ENCODE peak calls at places on chromosomes 16 and 17, in seven cellular contexts. B is HCT116, C is HepG2, U is H1, D is K562, Q is GM12878, F is SK-N-SH. A is an unnamed sample.
A peak's percentile ranks its signal among the peaks of the same experiment; 100 is the strongest.

GRCh38 chr16:68296291-68296690 is 14.5 kb downstream of the SLC7A6OS start:
- DNase-seq in D (no peak), B (no peak), U (no peak), F (no peak), Q (no peak), C (no peak), A (no peak)

GRCh38 chr16:28308794-28309535 is 16.6 kb downstream of the SBK1 start:
- DNase-seq in U (no peak), C (no peak), Q (no peak), B (no peak), F (no peak), D (no peak), A (no peak)

GRCh38 chr17:6786618-6787017 is 10.6 kb downstream of the FBXO39 start:
- DNase-seq in C (no peak), U (no peak), D (no peak), Q (no peak), F (no peak), B (no peak), A (no peak)

GRCh38 chr17:80223142-80223815 is 3.1 kb downstream of the SLC26A11 start:
- DNase-seq in D (no peak), Q (no peak), C (no peak), U (no peak), F (no peak), B (no peak), A (no peak)

GRCh38 chr16:67661101-67661661 is 421 bp downstream of the PARD6A start:
- DNase-seq in F (peak; percentile 63), B (no peak), Q (no peak), D (no peak), U (no peak), C (no peak), A (peak; percentile 73)

GRCh38 chr16:11093578-11094074 is 149.3 kb downstream of the CLEC16A start:
- DNase-seq in Q (no peak), U (no peak), C (no peak), B (no peak), F (no peak), D (no peak), A (no peak)

GRCh38 chr16:77191259-77191969 is 424 bp downstream of the MON1B start:
- DNase-seq in U (no peak), D (peak; percentile 65), F (peak; percentile 48), Q (no peak), C (no peak), B (no peak), A (peak; percentile 29)

GRCh38 chr17:59366773-59367656 is 35.6 kb downstream of the YPEL2 start:
- DNase-seq in U (no peak), Q (no peak), C (peak; percentile 98), B (no peak), D (no peak), F (no peak), A (peak; percentile 85)

GRCh38 chr16:67993207-67994036 is 5.9 kb downstream of the DPEP2 start:
- DNase-seq in U (no peak), D (peak; percentile 94), B (peak; percentile 63), Q (no peak), F (peak; percentile 96), C (peak; percentile 69), A (peak; percentile 77)

GRCh38 chr16:89958068-89958467 is 9.5 kb downstream of the DEF8 start:
- DNase-seq in U (no peak), F (peak; percentile 93), B (peak; percentile 40), C (peak; percentile 54), D (peak; percentile 44), Q (no peak), A (peak; percentile 72)

GRCh38 chr17:30530346-30531025 is 53.3 kb downstream of the GOSR1 start:
- DNase-seq in C (no peak), U (no peak), B (no peak), D (no peak), Q (no peak), F (no peak), A (no peak)

GRCh38 chr17:32510466-32510865 is 23.7 kb downstream of the CDK5R1 start:
- DNase-seq in U (no peak), B (no peak), Q (no peak), F (no peak), D (no peak), C (no peak), A (no peak)

GRCh38 chr16:88299751-88300462 is 82.9 kb upstream of the ZNF469 start:
- DNase-seq in C (no peak), D (no peak), Q (no peak), U (no peak), F (no peak), B (no peak), A (no peak)

GRCh38 chr17:54662978-54663876 is 237.4 kb upstream of the TOM1L1 start:
- DNase-seq in Q (no peak), C (no peak), D (no peak), U (no peak), F (no peak), B (no peak), A (no peak)

GRCh38 chr17:32671891-32672290 is 185.1 kb downstream of the CDK5R1 start:
- DNase-seq in D (no peak), C (no peak), Q (no peak), F (no peak), U (no peak), B (no peak), A (no peak)

GRCh38 chr17:7613769-7614421 is 802 bp downstream of the FXR2 start:
- DNase-seq in B (no peak), F (no peak), D (no peak), Q (no peak), U (no peak), C (no peak), A (no peak)

GRCh38 chr17:60592750-60593149 is 7.2 kb upstream of the PPM1D start:
- DNase-seq in D (no peak), F (no peak), U (no peak), B (no peak), C (no peak), Q (no peak), A (no peak)

GRCh38 chr17:18191071-18191667 is 7.5 kb downstream of the ALKBH5 start:
- DNase-seq in F (no peak), C (peak; percentile 74), B (no peak), U (no peak), Q (no peak), D (no peak), A (peak; percentile 55)

GRCh38 chr17:76696763-76697701 is 13.7 kb downstream of the MXRA7 start:
- DNase-seq in Q (peak; percentile 40), C (peak; percentile 66), F (no peak), U (no peak), B (no peak), D (no peak), A (no peak)

GRCh38 chr17:58970966-58971575 is 135.6 kb downstream of the TRIM37 start:
- DNase-seq in D (no peak), F (no peak), C (no peak), Q (no peak), B (no peak), U (no peak), A (no peak)

GRCh38 chr17:29996458-29996857 is 55.0 kb downstream of the EFCAB5 start:
- DNase-seq in C (no peak), B (no peak), F (no peak), U (no peak), D (no peak), Q (no peak), A (no peak)

GRCh38 chr17:64685705-64686104 is 23.6 kb upstream of the SMURF2 start:
- DNase-seq in C (no peak), Q (no peak), B (no peak), U (no peak), D (no peak), F (no peak), A (no peak)
- TF ChIP-seq JUND in C (no peak), Q (no peak), B (no peak), U (no peak), D (no peak), F (no peak), A (no peak)

DNA sequence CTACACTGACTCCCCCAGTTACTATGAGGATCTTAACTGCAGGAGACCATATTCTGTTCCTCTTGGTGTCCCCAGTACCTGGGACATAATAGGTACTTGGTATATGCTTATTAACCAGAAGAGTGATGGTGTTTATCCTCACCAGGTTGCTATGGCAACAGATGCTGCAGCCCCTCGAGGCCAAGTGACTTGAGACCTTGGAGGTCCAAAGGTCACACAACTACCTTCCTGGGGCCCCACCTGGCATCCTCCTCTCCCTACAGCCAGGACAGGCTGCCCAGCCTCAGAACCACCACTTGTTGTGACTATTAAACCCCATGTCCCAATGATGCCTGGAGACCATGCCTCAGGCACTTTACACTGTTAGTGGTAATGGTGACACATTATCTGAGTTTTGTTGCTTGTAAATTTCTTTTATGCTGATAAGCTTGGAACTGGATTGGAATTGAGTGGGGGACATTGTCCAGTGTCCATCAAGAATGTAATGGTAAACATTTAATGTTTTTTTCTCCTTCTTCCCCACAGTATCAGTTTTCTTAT is 189.4 kb downstream of the CCDC182 start:
- DNase-seq in F (no peak), U (no peak), C (no peak), D (no peak), B (no peak), Q (no peak), A (no peak)
- TF ChIP-seq JUND in F (no peak), U (no peak), C (no peak), D (no peak), B (no peak), Q (no peak), A (no peak)

GRCh38 chr17:66733759-66734158 is 101.2 kb upstream of the CACNG5 start:
- DNase-seq in D (no peak), U (no peak), B (no peak), F (no peak), Q (no peak), C (peak; percentile 15), A (no peak)
- TF ChIP-seq JUND in D (no peak), U (no peak), B (no peak), F (no peak), Q (no peak), C (no peak), A (no peak)

GRCh38 chr17:9824094-9824493 is 1.6 kb upstream of the GLP2R start:
- DNase-seq in C (no peak), Q (no peak), B (no peak), U (no peak), D (no peak), F (no peak), A (no peak)

GRCh38 chr17:9828296-9829059 is 2.8 kb downstream of the GLP2R start:
- DNase-seq in Q (no peak), B (no peak), C (no peak), D (no peak), F (no peak), U (no peak), A (no peak)

GRCh38 chr17:9825751-9826150 is at the start of gene GLP2R:
- DNase-seq in B (no peak), U (no peak), C (no peak), F (no peak), D (no peak), Q (no peak), A (no peak)

GRCh38 chr17:9821921-9822320 is at the start of gene GSG1L2:
- DNase-seq in F (no peak), B (no peak), C (no peak), U (no peak), D (no peak), Q (no peak), A (no peak)

DNA sequence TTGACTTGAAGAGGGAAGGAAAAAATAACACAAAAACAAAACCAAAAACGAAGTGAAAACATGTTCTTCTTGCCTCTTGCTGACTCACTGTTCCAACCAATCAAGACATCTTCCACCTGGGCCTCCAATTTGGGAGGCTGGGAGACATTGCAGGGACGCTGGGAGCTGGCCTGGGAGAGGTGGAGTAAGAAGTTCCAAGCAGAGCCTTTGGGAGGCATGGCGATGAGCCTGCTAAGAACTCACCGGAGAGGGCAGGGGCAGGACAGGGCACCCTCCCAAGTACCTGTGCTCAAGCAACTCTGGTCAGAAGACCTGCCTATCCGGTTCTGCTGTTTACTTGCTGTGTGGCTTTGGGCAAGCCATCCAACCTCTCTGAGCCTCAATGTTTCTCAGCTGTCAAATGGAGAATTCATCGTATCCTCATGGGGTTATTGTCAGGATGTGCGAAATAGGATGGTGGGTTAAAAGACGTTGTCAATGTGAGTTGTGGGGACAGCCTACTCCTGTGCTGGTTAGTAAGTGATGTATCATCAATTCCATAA is 856 bp upstream of the GLP2R start:
- DNase-seq in F (no peak), C (no peak), U (no peak), D (no peak), B (no peak), Q (no peak), A (peak; percentile 19)
- TF ChIP-seq JUND in F (no peak), C (no peak), U (no peak), D (no peak), B (no peak), Q (no peak), A (no peak)